ENCODE peak calls at places on chromosome 9, in eight cellular contexts. T is heart left ventricle; E is left colon; L is AML-193; Z is Calu3; B is ELR; W is naive thymus-derived CD4-positive, alpha-beta T cell; H is lung microvascular endothelial cell. F is an unnamed sample.

GRCh38 chr9:17021379-17021970 is 113.4 kb upstream of the CNTLN start:
- DNase-seq in W (no peak), E (no peak), L (no peak), T (no peak), B (peak; percentile 3), H (no peak), Z (no peak), F (no peak)

GRCh38 chr9:75992480-75993206 is 102.2 kb downstream of the PCSK5 start:
- DNase-seq in E (no peak), H (no peak), L (no peak), T (no peak), W (no peak), Z (no peak), B (no peak), F (no peak)

GRCh38 chr9:121369595-121370265 is at the start of gene STOM:
- DNase-seq in B (peak; percentile 88), E (peak; percentile 84), H (peak; percentile 91), L (peak; percentile 67), T (peak; percentile 95), Z (peak; percentile 45), W (no peak), F (no peak)

GRCh38 chr9:90012825-90013425 is 408.1 kb downstream of the GADD45G start:
- DNase-seq in L (no peak), Z (no peak), B (no peak), T (no peak), E (no peak), W (no peak), H (no peak), F (no peak)

GRCh38 chr9:112447283-112447761 is 39.3 kb upstream of the KIAA1958 start:
- DNase-seq in B (peak; percentile 25), W (no peak), T (no peak), E (no peak), L (no peak), H (no peak), Z (no peak), F (no peak)

GRCh38 chr9:2298217-2298616 is 283.1 kb downstream of the SMARCA2 start:
- DNase-seq in T (no peak), H (no peak), E (no peak), W (no peak), L (no peak), B (no peak), Z (no peak), F (no peak)

GRCh38 chr9:137694962-137695875 is 76.4 kb downstream of the EHMT1 start:
- DNase-seq in H (peak; percentile 72), Z (peak; percentile 17), E (no peak), L (peak; percentile 22), T (peak; percentile 56), W (no peak), B (peak; percentile 46), F (peak; percentile 51)

GRCh38 chr9:14812806-14813205 is 90.3 kb upstream of the CER1 start:
- DNase-seq in W (no peak), Z (no peak), T (no peak), E (no peak), H (no peak), L (no peak), B (no peak), F (no peak)

GRCh38 chr9:115015018-115015635 is 84.7 kb upstream of the TNFSF8 start:
- DNase-seq in T (no peak), E (no peak), W (no peak), Z (peak; percentile 51), B (peak; percentile 82), L (peak; percentile 15), H (peak; percentile 44), F (peak; percentile 15)

GRCh38 chr9:137613738-137614523 is 4.9 kb upstream of the EHMT1 start:
- DNase-seq in H (no peak), E (no peak), W (no peak), L (no peak), Z (no peak), T (no peak), B (no peak), F (no peak)

GRCh38 chr9:93171261-93171660 is 12.7 kb upstream of the WNK2 start:
- DNase-seq in T (no peak), W (no peak), Z (no peak), E (no peak), B (no peak), L (no peak), H (no peak), F (no peak)

GRCh38 chr9:8553444-8553843 is 753.9 kb upstream of the DMAC1 start:
- DNase-seq in H (no peak), B (no peak), E (no peak), T (no peak), W (no peak), L (no peak), Z (no peak), F (no peak)

GRCh38 chr9:114227288-114228033 is 72.1 kb downstream of the COL27A1 start:
- DNase-seq in Z (no peak), B (no peak), L (no peak), W (no peak), E (no peak), T (no peak), H (no peak), F (no peak)

GRCh38 chr9:19087601-19088000 is 15.1 kb downstream of the HAUS6 start:
- DNase-seq in W (no peak), L (no peak), B (peak; percentile 77), T (no peak), H (no peak), Z (peak; percentile 16), E (no peak), F (no peak)

GRCh38 chr9:20319641-20320337 is 302.5 kb downstream of the MLLT3 start:
- DNase-seq in W (no peak), H (no peak), B (peak; percentile 30), L (no peak), E (no peak), Z (no peak), T (no peak), F (no peak)

GRCh38 chr9:87620727-87621322 is 105.1 kb upstream of the CTSL start:
- DNase-seq in B (no peak), E (no peak), W (no peak), T (no peak), Z (no peak), H (no peak), L (no peak), F (no peak)

GRCh38 chr9:87884578-87885459 is 2.1 kb downstream of the SPATA31E1 start:
- DNase-seq in E (no peak), H (no peak), Z (no peak), B (no peak), L (no peak), W (no peak), T (no peak), F (no peak)

GRCh38 chr9:121281614-121282291 is 13.8 kb downstream of the GSN start:
- DNase-seq in W (no peak), T (peak; percentile 92), E (peak; percentile 97), L (no peak), H (peak; percentile 58), Z (peak; percentile 92), B (peak; percentile 75), F (no peak)

GRCh38 chr9:99785010-99785590 is 36.6 kb upstream of the NR4A3 start:
- DNase-seq in B (no peak), Z (no peak), W (no peak), T (no peak), L (no peak), H (no peak), E (no peak), F (no peak)

GRCh38 chr9:126705311-126705766 is 91.6 kb downstream of the LMX1B start:
- DNase-seq in L (peak; percentile 46), B (peak; percentile 74), Z (peak; percentile 77), H (peak; percentile 76), T (peak; percentile 73), W (peak; percentile 85), E (peak; percentile 46), F (peak; percentile 86)

F was measured in progenitor cell of endocrine pancreas.